ENCODE peak calls at places on chromosomes 6 and 20, in five cellular contexts. V, U, C, F and H are unnamed samples.

GRCh38 chr6:422423-423061 is 31.0 kb downstream of the IRF4 start:
- DNase-seq in C (peak; percentile 51), V (no peak), F (no peak), U (peak; percentile 88), H (peak; percentile 91)

GRCh38 chr6:15317934-15318902 is 72.3 kb downstream of the JARID2 start:
- DNase-seq in C (no peak), F (no peak), V (no peak), U (no peak), H (no peak)

GRCh38 chr6:15426926-15427325 is 181.1 kb downstream of the JARID2 start:
- DNase-seq in F (no peak), C (no peak), V (no peak), U (no peak), H (no peak)

GRCh38 chr6:150072201-150072600 is 3.3 kb upstream of the ULBP3 start:
- DNase-seq in U (peak; percentile 81), C (peak; percentile 10), V (no peak), F (no peak), H (no peak)

GRCh38 chr20:62476074-62476838 is 461 bp upstream of the GATA5 start:
- DNase-seq in C (no peak), V (no peak), F (peak; percentile 56), U (no peak), H (no peak)

GRCh38 chr6:28710466-28711191 is 184.9 kb downstream of the GPX5 start:
- DNase-seq in F (peak; percentile 73), C (peak; percentile 25), U (no peak), V (no peak), H (no peak)

GRCh38 chr6:113594726-113595125 is 262.4 kb upstream of the MARCKS start:
- DNase-seq in U (no peak), F (no peak), V (no peak), C (no peak), H (no peak)

GRCh38 chr6:56573624-56574023 is 69.1 kb downstream of the DST start:
- DNase-seq in U (no peak), C (peak; percentile 16), V (no peak), F (no peak), H (no peak)

GRCh38 chr6:35718911-35719381 is 17.9 kb upstream of the ARMC12 start:
- DNase-seq in F (no peak), C (no peak), V (no peak), U (no peak), H (no peak)

GRCh38 chr20:23049933-23050838 is 714 bp upstream of the THBD start:
- DNase-seq in U (peak; percentile 38), V (no peak), F (peak; percentile 32), C (no peak), H (no peak)

GRCh38 chr20:56200456-56200855 is 48.1 kb upstream of the MC3R start:
- DNase-seq in V (no peak), F (no peak), C (no peak), U (no peak), H (no peak)

GRCh38 chr20:17627101-17627950 is 54.7 kb downstream of the RRBP1 start:
- DNase-seq in F (no peak), C (no peak), V (no peak), U (no peak), H (no peak)

GRCh38 chr20:32777177-32777956 is 15.2 kb downstream of the DNMT3B start:
- DNase-seq in C (no peak), F (no peak), U (no peak), V (no peak), H (no peak)

GRCh38 chr20:41182296-41183212 is 45.2 kb downstream of the PLCG1 start:
- DNase-seq in V (no peak), U (no peak), C (no peak), F (no peak), H (no peak)

GRCh38 chr6:159445351-159445750 is 247.7 kb downstream of the SOD2 start:
- DNase-seq in U (no peak), V (no peak), C (no peak), F (no peak), H (no peak)

GRCh38 chr6:56435754-56436153 is 188.4 kb upstream of the COL21A1 start:
- DNase-seq in C (no peak), V (no peak), F (no peak), U (no peak), H (no peak)

GRCh38 chr20:25314497-25315417 is 66.9 kb downstream of the PYGB start:
- DNase-seq in V (no peak), U (no peak), F (peak; percentile 25), C (no peak), H (no peak)

GRCh38 chr6:37693546-37694250 is 4.0 kb downstream of the MDGA1 start:
- DNase-seq in C (no peak), V (no peak), F (no peak), U (no peak), H (no peak)